ENCODE peak calls at places on chromosomes 6 and 20, in four cellular contexts. I, G, Q and S are unnamed samples.

GRCh38 chr20:36036688-36037087 is 68.3 kb downstream of the CNBD2 start:
- DNase-seq in I (no peak), G (no peak), Q (no peak), S (no peak)

GRCh38 chr6:108948252-108948651 is 100.0 kb downstream of the ARMC2 start:
- DNase-seq in I (no peak), G (no peak), Q (peak), S (no peak)

GRCh38 chr6:51927450-51927849 is 160.0 kb downstream of the PKHD1 start:
- DNase-seq in I (no peak), G (no peak), Q (no peak), S (no peak)

GRCh38 chr6:161318456-161318855 is 44.6 kb upstream of the AGPAT4 start:
- DNase-seq in I (no peak), G (no peak), Q (no peak), S (no peak)

GRCh38 chr6:158825951-158826306 is 6.8 kb upstream of the EZR start:
- DNase-seq in I (peak), G (peak), Q (peak), S (no peak)

GRCh38 chr6:41732601-41733348 is 2.6 kb downstream of the TFEB start:
- DNase-seq in I (no peak), G (no peak), Q (peak), S (no peak)

GRCh38 chr6:5208039-5208438 is 52.7 kb downstream of the LYRM4 start:
- DNase-seq in I (no peak), G (no peak), Q (no peak), S (no peak)

GRCh38 chr6:102126488-102126887 is 733.0 kb downstream of the GRIK2 start:
- DNase-seq in I (no peak), G (no peak), Q (no peak), S (no peak)

GRCh38 chr6:82361631-82362030 is 2.0 kb upstream of the TPBG start:
- DNase-seq in I (no peak), G (no peak), Q (no peak), S (no peak)

GRCh38 chr6:106442351-106442750 is 81.8 kb downstream of the CRYBG1 start:
- DNase-seq in I (no peak), G (no peak), Q (no peak), S (no peak)

GRCh38 chr6:89183294-89183693 is 33.9 kb downstream of the GABRR1 start:
- DNase-seq in I (no peak), G (no peak), Q (no peak), S (no peak)

GRCh38 chr20:21082584-21082983 is 23.6 kb downstream of the LINC00237 start:
- DNase-seq in I (no peak), G (no peak), Q (no peak), S (no peak)

GRCh38 chr6:3340891-3341290 is 82.1 kb downstream of the PSMG4 start:
- DNase-seq in I (no peak), G (peak), Q (no peak), S (no peak)

GRCh38 chr6:133835901-133836300 is 53.0 kb upstream of the TCF21 start:
- DNase-seq in I (no peak), G (no peak), Q (no peak), S (no peak)

GRCh38 chr20:57022306-57022705 is 244.1 kb downstream of the BMP7 start:
- DNase-seq in I (no peak), G (no peak), Q (no peak), S (no peak)

GRCh38 chr6:136408205-136408604 is 118.6 kb upstream of the BCLAF1 start:
- DNase-seq in I (no peak), G (no peak), Q (no peak), S (no peak)

GRCh38 chr6:46128476-46128875 is 1.3 kb upstream of the ENPP4 start:
- DNase-seq in I (no peak), G (no peak), Q (no peak), S (no peak)

GRCh38 chr6:145506554-145506953 is 228.8 kb downstream of the EPM2A start:
- DNase-seq in I (no peak), G (peak), Q (no peak), S (no peak)

GRCh38 chr6:96990462-96990861 is 65.9 kb downstream of the KLHL32 start:
- DNase-seq in I (no peak), G (no peak), Q (no peak), S (no peak)

GRCh38 chr6:87628424-87628823 is 38.5 kb downstream of the ORC3 start:
- DNase-seq in I (no peak), G (no peak), Q (no peak), S (no peak)

GRCh38 chr6:20711518-20711917 is 177.3 kb downstream of the CDKAL1 start:
- DNase-seq in I (no peak), G (no peak), Q (no peak), S (peak)

GRCh38 chr6:39003072-39003471 is 45.5 kb upstream of the GLP1R start:
- DNase-seq in I (no peak), G (no peak), Q (peak), S (peak)

GRCh38 chr6:149211046-149211571 is 106.4 kb upstream of the TAB2 start:
- DNase-seq in I (no peak), G (peak), Q (no peak), S (no peak)

GRCh38 chr20:41150664-41151063 is 13.3 kb downstream of the PLCG1 start:
- DNase-seq in I (no peak), G (no peak), Q (no peak), S (peak)

GRCh38 chr6:167949121-167949684 is 48.3 kb upstream of the KIF25 start:
- DNase-seq in I (no peak), G (no peak), Q (no peak), S (no peak)

GRCh38 chr6:42704937-42705374 is 17.4 kb downstream of the PRPH2 start:
- DNase-seq in I (no peak), G (no peak), Q (peak), S (no peak)

GRCh38 chr6:149306967-149307366 is 10.5 kb upstream of the TAB2 start:
- DNase-seq in I (no peak), G (no peak), Q (no peak), S (no peak)

GRCh38 chr6:155327326-155328073 is 13.2 kb upstream of the TFB1M start:
- DNase-seq in I (peak), G (peak), Q (peak), S (peak)

GRCh38 chr6:139240161-139241010 is 51.4 kb downstream of the TXLNB start:
- DNase-seq in I (no peak), G (peak), Q (peak), S (no peak)

GRCh38 chr6:124260337-124260736 is 456.7 kb downstream of the NKAIN2 start:
- DNase-seq in I (no peak), G (no peak), Q (no peak), S (no peak)

GRCh38 chr6:150940951-150941350 is 75.4 kb downstream of the MTHFD1L start:
- DNase-seq in I (no peak), G (peak), Q (no peak), S (no peak)

DNA sequence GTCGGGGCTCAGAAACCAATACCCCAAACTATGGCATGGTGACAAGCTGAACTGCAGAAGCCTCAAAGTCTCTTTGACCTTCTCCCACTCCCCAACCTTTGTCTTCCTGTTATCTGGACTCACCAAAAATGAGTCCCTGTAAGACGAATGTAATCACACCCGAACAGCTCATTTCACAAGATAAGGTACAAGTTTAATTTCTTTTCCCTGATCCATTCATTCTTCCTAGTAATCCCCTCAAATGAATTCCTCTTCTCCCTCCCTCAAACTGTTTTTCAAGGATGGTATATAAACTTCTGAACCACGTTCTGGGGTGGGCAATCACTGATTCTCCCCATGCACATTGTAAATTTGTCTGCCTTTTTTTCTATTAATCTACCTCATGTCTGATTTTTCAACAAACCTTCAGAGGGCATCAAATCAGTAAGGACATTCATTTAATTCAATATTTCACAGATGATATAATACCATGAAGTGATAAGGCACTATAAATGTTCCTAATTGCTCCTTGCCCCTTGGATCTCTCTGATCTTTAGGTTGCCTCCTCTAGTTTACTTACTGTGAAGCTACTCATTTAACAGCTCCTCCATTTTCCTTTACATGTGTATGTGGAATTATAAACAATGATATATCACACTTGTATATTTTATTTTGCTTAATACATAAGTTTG is 77.2 kb downstream of the OR2B2 start:
- DNase-seq in I (no peak), G (no peak), Q (no peak), S (peak)
- TF ChIP-seq POLR2A in I (no peak), G (no peak), Q (no peak), S (peak)

DNA sequence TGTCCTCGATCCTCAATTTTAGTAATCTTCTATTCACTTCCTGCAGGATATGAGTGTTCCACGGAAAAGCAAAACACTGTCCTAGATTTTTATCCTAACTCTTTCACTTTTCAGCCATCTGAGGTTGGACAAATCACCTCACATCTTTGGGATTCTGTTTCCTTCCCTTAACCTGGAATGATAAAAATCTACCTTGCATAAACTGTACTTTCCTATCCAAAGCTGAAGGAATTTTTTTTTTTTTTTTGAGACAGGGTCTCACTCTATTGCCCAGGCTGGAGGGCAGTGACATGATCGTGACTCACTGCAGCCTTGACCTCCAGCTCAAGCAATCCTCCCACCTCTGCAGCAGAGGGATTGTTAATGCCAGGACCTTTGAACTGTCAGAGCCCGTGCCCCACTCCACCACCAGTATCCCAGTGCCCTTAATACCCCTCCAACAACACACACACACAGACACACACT is 20.5 kb downstream of the CAPN11 start:
- DNase-seq in I (no peak), G (peak), Q (no peak), S (no peak)
- TF ChIP-seq POLR2A in I (no peak), G (no peak), Q (no peak), S (no peak)

DNA sequence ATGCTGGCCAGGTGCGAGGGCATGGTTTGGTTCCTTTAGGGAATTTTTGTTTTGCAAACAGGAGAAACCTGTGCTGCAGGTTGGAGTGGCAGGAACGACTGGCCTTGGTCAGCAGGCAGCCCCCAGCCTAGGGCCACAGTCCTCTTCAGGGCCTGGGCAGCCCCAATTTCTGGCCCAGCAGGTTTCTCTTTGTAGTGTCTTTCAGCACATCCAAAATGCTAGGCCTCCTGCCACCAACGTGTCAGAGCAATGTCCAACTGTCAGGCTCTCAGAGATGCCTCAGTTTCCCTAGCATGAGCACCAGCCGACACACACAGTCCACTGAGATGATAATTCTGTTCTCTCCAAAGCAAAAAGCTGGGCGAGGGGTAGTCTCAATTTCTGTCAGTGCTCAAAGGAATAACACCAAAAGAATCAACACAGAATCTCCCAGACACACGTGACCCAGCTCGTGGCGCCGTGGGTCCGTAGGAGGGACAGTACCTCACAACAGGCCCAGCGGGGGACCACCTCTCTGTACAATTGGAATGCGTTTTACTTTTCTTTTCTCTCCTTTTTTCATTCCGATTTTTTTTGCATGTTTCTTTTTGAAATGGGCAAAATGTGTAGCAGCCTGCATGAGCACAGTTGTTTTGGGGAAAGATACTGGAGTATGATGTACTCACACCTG is 125.9 kb downstream of the TAF4 start:
- DNase-seq in I (no peak), G (no peak), Q (no peak), S (no peak)
- TF ChIP-seq POLR2A in I (no peak), G (no peak), Q (no peak), S (no peak)

GRCh38 chr6:47476794-47477496 is 644 bp upstream of the CD2AP start:
- DNase-seq in I (no peak), G (peak), Q (no peak), S (peak)

GRCh38 chr6:47479874-47480273 is 2.3 kb downstream of the CD2AP start:
- DNase-seq in I (no peak), G (no peak), Q (no peak), S (no peak)

GRCh38 chr6:47479156-47479541 is 1.6 kb downstream of the CD2AP start:
- DNase-seq in I (no peak), G (no peak), Q (no peak), S (peak)

GRCh38 chr6:47477497-47478232 is at the start of gene CD2AP:
- DNase-seq in I (peak), G (peak), Q (peak), S (peak)

DNA sequence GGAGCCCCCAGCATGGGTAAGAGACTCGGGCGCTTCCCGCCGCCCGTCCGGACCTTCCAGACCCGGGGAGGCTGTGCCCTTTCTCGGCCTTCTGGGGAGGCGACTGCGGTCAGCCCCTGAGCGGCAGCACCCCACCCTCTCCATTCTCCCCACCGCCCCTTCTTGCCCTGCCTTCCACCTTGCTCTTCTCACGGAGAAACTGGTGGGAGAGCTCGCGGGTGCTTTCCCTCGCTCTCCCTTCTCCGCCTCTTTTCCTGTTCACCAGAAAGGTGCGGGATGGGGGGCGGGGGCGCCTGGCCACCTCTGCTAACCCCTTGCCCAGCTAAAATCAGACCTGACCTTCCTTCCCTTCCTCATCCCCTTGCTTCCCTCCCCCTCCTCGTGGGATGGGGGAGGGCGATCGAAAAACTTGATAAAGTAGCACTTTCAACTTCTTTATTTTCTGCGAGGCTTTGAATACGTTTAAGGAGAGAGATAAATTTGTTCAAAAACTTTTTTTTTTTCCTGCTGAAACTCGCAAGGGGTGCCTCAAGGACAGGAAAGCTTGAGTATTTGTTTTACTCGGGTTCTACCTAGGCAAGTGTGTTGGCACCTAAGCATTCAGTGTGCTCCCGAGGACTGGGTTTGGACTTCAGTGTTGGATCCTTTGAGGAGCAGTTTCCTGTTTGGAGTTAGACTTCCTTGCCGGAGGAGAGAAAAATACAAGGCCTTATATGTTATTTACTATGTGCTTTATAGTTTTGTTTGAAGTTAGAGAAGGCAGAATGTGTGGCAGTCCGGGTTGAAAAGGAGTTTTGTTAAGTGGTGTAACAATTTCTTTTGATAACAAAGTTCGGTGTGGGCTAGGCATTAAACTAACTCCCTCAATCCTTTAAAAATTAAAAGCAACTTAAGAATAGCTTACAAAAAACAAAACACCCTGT is 905 bp downstream of the CD2AP start:
- DNase-seq in I (no peak), G (peak), Q (peak), S (peak)
- TF ChIP-seq POLR2A in I (no peak), G (no peak), Q (peak), S (no peak)

GRCh38 chr6:25930532-25931410 is at the start of gene SLC17A2:
- DNase-seq in I (no peak), G (no peak), Q (no peak), S (no peak)
- TF ChIP-seq POLR2A in I (no peak), G (no peak), Q (no peak), S (no peak)

DNA sequence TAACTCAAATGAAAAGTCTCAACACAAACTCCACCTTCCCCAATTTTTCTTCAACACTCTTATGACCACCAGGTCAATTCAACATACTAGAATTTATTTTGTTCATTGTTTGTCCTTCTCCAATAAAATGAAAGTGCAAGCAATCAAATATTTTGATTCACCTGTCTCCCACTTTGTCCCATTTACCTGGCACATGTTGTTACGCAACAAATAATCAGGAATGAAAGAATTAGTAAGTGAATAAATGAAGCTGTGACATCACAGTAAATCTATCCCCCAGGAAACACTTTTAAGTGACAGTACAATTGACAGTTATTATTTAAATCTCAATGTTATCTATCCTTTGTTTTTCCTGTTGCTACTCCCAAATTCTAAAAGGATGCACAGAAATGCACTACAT is 393.7 kb upstream of the OPRM1 start:
- DNase-seq in I (no peak), G (no peak), Q (no peak), S (no peak)
- TF ChIP-seq POLR2A in I (no peak), G (no peak), Q (no peak), S (no peak)

GRCh38 chr6:16227605-16228004 is 10.8 kb upstream of the GMPR start:
- DNase-seq in I (no peak), G (no peak), Q (no peak), S (no peak)
- TF ChIP-seq POLR2A in I (no peak), G (no peak), Q (no peak), S (no peak)